ENCODE peak calls at places on chromosomes 5 and 9, in nine cellular contexts. L, O, K, W, Q, T, F, S and Y are unnamed samples.

GRCh38 chr9:36503172-36504153 is 69.2 kb upstream of the MELK start:
- DNase-seq in L (no peak), O (no peak), K (no peak), W (no peak), Q (no peak), T (no peak), F (no peak), S (peak; percentile 12), Y (no peak)

GRCh38 chr9:127754099-127754760 is 19.1 kb upstream of the TOR2A start:
- DNase-seq in L (no peak), O (no peak), K (peak; percentile 95), W (no peak), Q (peak; percentile 38), T (no peak), F (no peak), S (no peak), Y (no peak)

GRCh38 chr5:142642427-142642826 is 43.5 kb downstream of the FGF1 start:
- DNase-seq in L (no peak), O (no peak), K (no peak), W (no peak), Q (no peak), T (no peak), F (no peak), S (no peak), Y (no peak)

GRCh38 chr9:137417161-137418021 is 5.6 kb downstream of the EXD3 start:
- DNase-seq in L (no peak), O (peak; percentile 51), K (no peak), W (no peak), Q (no peak), T (no peak), F (no peak), S (no peak), Y (peak; percentile 78)

GRCh38 chr5:172048539-172049101 is 42.2 kb upstream of the FBXW11 start:
- DNase-seq in L (no peak), O (no peak), K (no peak), W (no peak), Q (no peak), T (no peak), F (no peak), S (peak; percentile 38), Y (no peak)

GRCh38 chr5:134568761-134569725 is 43.6 kb downstream of the JADE2 start:
- DNase-seq in L (peak; percentile 69), O (peak; percentile 85), K (peak; percentile 87), W (no peak), Q (peak; percentile 50), T (peak; percentile 69), F (peak; percentile 63), S (peak; percentile 24), Y (peak; percentile 72)

GRCh38 chr9:35042081-35042604 is 30.3 kb downstream of the VCP start:
- DNase-seq in L (no peak), O (no peak), K (no peak), W (peak; percentile 66), Q (no peak), T (no peak), F (no peak), S (peak; percentile 49), Y (no peak)

GRCh38 chr5:56493751-56494150 is 260.6 kb upstream of the ANKRD55 start:
- DNase-seq in L (no peak), O (no peak), K (no peak), W (no peak), Q (no peak), T (no peak), F (no peak), S (no peak), Y (no peak)

GRCh38 chr5:177300236-177300880 is 3.2 kb downstream of the RAB24 start:
- DNase-seq in L (peak; percentile 71), O (peak; percentile 77), K (no peak), W (peak; percentile 53), Q (no peak), T (no peak), F (peak; percentile 41), S (peak; percentile 80), Y (peak; percentile 80)

GRCh38 chr5:144013816-144014215 is 156.6 kb downstream of the YIPF5 start:
- DNase-seq in L (no peak), O (no peak), K (no peak), W (no peak), Q (no peak), T (no peak), F (no peak), S (no peak), Y (no peak)

GRCh38 chr9:135394131-135394530 is 85.5 kb upstream of the PPP1R26 start:
- DNase-seq in L (no peak), O (no peak), K (no peak), W (no peak), Q (no peak), T (no peak), F (no peak), S (no peak), Y (no peak)

DNA sequence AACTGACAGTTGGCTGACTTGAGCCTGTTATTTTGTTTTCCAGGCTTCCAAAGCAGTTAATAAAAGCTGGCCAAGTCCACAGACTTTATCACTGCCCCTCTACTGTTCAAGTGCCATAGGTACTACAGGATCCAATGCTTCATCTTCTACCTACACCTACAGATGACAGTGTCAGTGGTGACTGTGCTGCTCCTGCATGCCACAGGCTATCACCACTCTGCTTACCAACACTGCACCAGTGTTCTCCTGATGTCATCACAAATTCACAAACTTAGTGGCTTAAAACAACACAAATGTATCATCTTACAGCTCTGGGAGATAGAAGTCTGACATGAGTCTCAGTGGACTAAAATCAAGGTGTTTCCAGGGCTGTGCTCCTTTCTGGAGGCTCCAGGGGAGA is 26.6 kb downstream of the HMGCS1 start:
- DNase-seq in L (no peak), O (no peak), K (no peak), W (no peak), Q (no peak), T (no peak), F (no peak), S (no peak), Y (no peak)
- TF ChIP-seq CTCF in L (no peak), O (no peak), K (no peak), W (no peak), Q (no peak), T (no peak), F (no peak), S (no peak), Y (no peak)

GRCh38 chr9:129173296-129174101 is 4.6 kb downstream of the IER5L start:
- DNase-seq in L (peak; percentile 30), O (no peak), K (no peak), W (no peak), Q (no peak), T (no peak), F (peak; percentile 35), S (no peak), Y (no peak)

GRCh38 chr9:129174724-129175514 is 3.1 kb downstream of the IER5L start:
- DNase-seq in L (peak; percentile 83), O (peak; percentile 82), K (peak; percentile 88), W (peak; percentile 67), Q (peak; percentile 92), T (peak; percentile 86), F (peak; percentile 94), S (peak; percentile 90), Y (peak; percentile 88)

GRCh38 chr9:129171993-129172751 is 5.9 kb downstream of the IER5L start:
- DNase-seq in L (no peak), O (no peak), K (no peak), W (no peak), Q (no peak), T (no peak), F (no peak), S (no peak), Y (no peak)

GRCh38 chr9:129174102-129174723 is 3.8 kb downstream of the IER5L start:
- DNase-seq in L (peak; percentile 95), O (peak; percentile 93), K (peak; percentile 94), W (peak; percentile 74), Q (peak; percentile 93), T (peak; percentile 92), F (peak; percentile 95), S (peak; percentile 93), Y (peak; percentile 97)

GRCh38 chr9:129172816-129173215 is 5.2 kb downstream of the IER5L start:
- DNase-seq in L (no peak), O (no peak), K (no peak), W (no peak), Q (no peak), T (no peak), F (peak; percentile 37), S (no peak), Y (no peak)
- H3K4me1 ChIP-seq in L (peaks cover 6% of the 10 kb centered on the region), O (peaks cover 24% of the 10 kb centered on the region), K (peaks cover 13% of the 10 kb centered on the region), W (peaks cover 37% of the 10 kb centered on the region), Q (peaks cover 50% of the 10 kb centered on the region), T (peaks cover 4% of the 10 kb centered on the region), F (no peaks in the 10 kb centered on the region), S (peaks cover 23% of the 10 kb centered on the region), Y (peaks cover 10% of the 10 kb centered on the region)

GRCh38 chr9:131281119-131281965 is 5.0 kb upstream of the FAM78A start:
- DNase-seq in L (no peak), O (no peak), K (no peak), W (no peak), Q (no peak), T (no peak), F (no peak), S (no peak), Y (no peak)

GRCh38 chr9:131282175-131282574 is 5.9 kb upstream of the FAM78A start:
- DNase-seq in L (no peak), O (no peak), K (no peak), W (no peak), Q (no peak), T (no peak), F (no peak), S (no peak), Y (no peak)

GRCh38 chr9:131279927-131280530 is 3.7 kb upstream of the FAM78A start:
- DNase-seq in L (no peak), O (no peak), K (no peak), W (no peak), Q (no peak), T (no peak), F (no peak), S (peak; percentile 38), Y (no peak)

GRCh38 chr9:131279196-131279926 is 3.1 kb upstream of the FAM78A start:
- DNase-seq in L (no peak), O (no peak), K (no peak), W (no peak), Q (no peak), T (no peak), F (no peak), S (no peak), Y (no peak)

DNA sequence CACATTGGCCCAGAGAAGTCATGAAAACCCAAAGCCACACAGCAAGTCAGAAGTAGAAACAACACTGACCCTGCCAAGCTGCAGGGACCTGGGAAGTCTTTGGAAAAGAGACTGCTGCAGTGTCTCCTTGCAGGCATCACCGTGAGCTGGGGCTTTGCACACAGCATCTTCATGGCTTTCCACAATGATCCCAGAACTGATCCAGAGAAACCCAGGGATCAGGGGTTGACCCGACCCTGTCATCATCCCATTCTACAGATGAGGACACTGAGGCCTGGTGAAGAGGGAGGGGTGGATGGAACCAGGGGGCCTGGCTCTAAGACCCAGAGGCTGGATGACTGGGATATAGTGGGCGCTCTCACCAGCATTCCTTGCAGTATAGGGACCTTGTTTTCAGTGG is 4.3 kb upstream of the FAM78A start:
- DNase-seq in L (no peak), O (no peak), K (no peak), W (no peak), Q (no peak), T (no peak), F (no peak), S (no peak), Y (no peak)
- H3K27ac ChIP-seq in L (no peak overlapping the region), O (no peak overlapping the region), K (no peak overlapping the region), W (no peak overlapping the region), Q (no peak overlapping the region), T (no peak overlapping the region), F (no peak overlapping the region), S (no peak overlapping the region), Y (no peak overlapping the region)

DNA sequence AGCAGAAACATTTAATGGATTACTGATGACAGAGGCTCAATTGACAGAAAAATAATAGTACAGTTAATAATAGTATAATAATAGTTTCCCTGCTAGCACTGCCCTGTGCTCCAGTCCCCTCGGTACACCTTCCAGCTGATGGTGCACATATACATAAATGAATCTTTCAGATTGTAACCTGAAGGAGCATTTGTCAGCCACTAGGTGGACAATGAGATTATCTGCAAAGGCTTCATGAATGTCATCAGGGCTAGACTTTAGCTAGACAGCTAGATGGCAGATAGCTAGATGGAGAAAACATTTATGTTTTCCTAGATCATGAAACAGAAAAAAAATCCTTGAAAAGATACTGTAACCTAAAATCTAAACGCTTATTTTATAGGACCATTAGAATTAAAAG is 304.4 kb upstream of the SMC2 start:
- DNase-seq in L (no peak), O (no peak), K (no peak), W (peak; percentile 33), Q (peak; percentile 18), T (no peak), F (no peak), S (no peak), Y (no peak)
- TF ChIP-seq CTCF in L (peak; percentile 35), O (peak; percentile 13), K (peak; percentile 56), W (peak; percentile 76), Q (no peak), T (no peak), F (no peak), S (no peak), Y (no peak)